ENCODE peak calls at places on chromosomes 6 and 20, in seven cellular contexts. One of them, this sample, is unnamed.

GRCh38 chr6:52304917-52305316 is 20.4 kb upstream of the MCM3 start:
- DNase-seq in CD8-positive, alpha-beta T cell: no peak
- DNase-seq in left ventricle myocardium inferior: no peak
- DNase-seq in spleen: no peak
- DNase-seq in neural progenitor cell: peak; percentile 34
- DNase-seq in adrenal gland: no peak
- DNase-seq in DND-41: no peak
- DNase-seq in this sample: no peak

GRCh38 chr6:11323666-11324452 is 91.4 kb upstream of the NEDD9 start:
- DNase-seq in left ventricle myocardium inferior: peak; percentile 29
- DNase-seq in DND-41: no peak
- DNase-seq in neural progenitor cell: no peak
- DNase-seq in CD8-positive, alpha-beta T cell: no peak
- DNase-seq in spleen: peak; percentile 88
- DNase-seq in adrenal gland: peak; percentile 66
- DNase-seq in this sample: no peak

GRCh38 chr6:149170564-149171452 is 146.7 kb upstream of the TAB2 start:
- DNase-seq in DND-41: no peak
- DNase-seq in CD8-positive, alpha-beta T cell: no peak
- DNase-seq in adrenal gland: no peak
- DNase-seq in left ventricle myocardium inferior: peak; percentile 21
- DNase-seq in neural progenitor cell: no peak
- DNase-seq in spleen: no peak
- DNase-seq in this sample: no peak

GRCh38 chr6:76578746-76579145 is 506.3 kb upstream of the IMPG1 start:
- DNase-seq in spleen: no peak
- DNase-seq in neural progenitor cell: no peak
- DNase-seq in left ventricle myocardium inferior: no peak
- DNase-seq in CD8-positive, alpha-beta T cell: no peak
- DNase-seq in DND-41: no peak
- DNase-seq in adrenal gland: no peak
- DNase-seq in this sample: no peak

GRCh38 chr6:37459981-37460800 is 27.2 kb downstream of the CMTR1 start:
- DNase-seq in left ventricle myocardium inferior: no peak
- DNase-seq in CD8-positive, alpha-beta T cell: no peak
- DNase-seq in DND-41: peak; percentile 39
- DNase-seq in adrenal gland: no peak
- DNase-seq in spleen: no peak
- DNase-seq in neural progenitor cell: peak; percentile 81
- DNase-seq in this sample: peak; percentile 87

GRCh38 chr6:89433637-89434499 is 916 bp downstream of the ANKRD6 start:
- DNase-seq in left ventricle myocardium inferior: peak; percentile 22
- DNase-seq in adrenal gland: no peak
- DNase-seq in spleen: peak; percentile 84
- DNase-seq in CD8-positive, alpha-beta T cell: peak; percentile 30
- DNase-seq in DND-41: no peak
- DNase-seq in neural progenitor cell: peak; percentile 47
- DNase-seq in this sample: peak; percentile 23

GRCh38 chr20:62299666-62300236 is 3.0 kb upstream of the ADRM1 start:
- DNase-seq in CD8-positive, alpha-beta T cell: no peak
- DNase-seq in spleen: no peak
- DNase-seq in neural progenitor cell: no peak
- DNase-seq in DND-41: no peak
- DNase-seq in left ventricle myocardium inferior: no peak
- DNase-seq in adrenal gland: no peak
- DNase-seq in this sample: no peak

GRCh38 chr6:45486739-45487138 is 109.0 kb upstream of the SUPT3H start:
- DNase-seq in left ventricle myocardium inferior: no peak
- DNase-seq in CD8-positive, alpha-beta T cell: no peak
- DNase-seq in neural progenitor cell: no peak
- DNase-seq in DND-41: no peak
- DNase-seq in spleen: no peak
- DNase-seq in adrenal gland: no peak
- DNase-seq in this sample: no peak

GRCh38 chr6:31607317-31607716 is 7.7 kb upstream of the AIF1 start:
- DNase-seq in spleen: no peak
- DNase-seq in DND-41: no peak
- DNase-seq in CD8-positive, alpha-beta T cell: no peak
- DNase-seq in neural progenitor cell: no peak
- DNase-seq in left ventricle myocardium inferior: no peak
- DNase-seq in adrenal gland: no peak
- DNase-seq in this sample: no peak

GRCh38 chr20:25867776-25868649 is 171.4 kb upstream of the ZNF337 start:
- DNase-seq in spleen: peak; percentile 86
- DNase-seq in neural progenitor cell: peak; percentile 86
- DNase-seq in DND-41: no peak
- DNase-seq in left ventricle myocardium inferior: peak; percentile 83
- DNase-seq in adrenal gland: peak; percentile 77
- DNase-seq in CD8-positive, alpha-beta T cell: peak; percentile 55
- DNase-seq in this sample: no peak

GRCh38 chr6:2562721-2563120 is 188.0 kb downstream of the MYLK4 start:
- DNase-seq in DND-41: no peak
- DNase-seq in left ventricle myocardium inferior: peak; percentile 35
- DNase-seq in CD8-positive, alpha-beta T cell: no peak
- DNase-seq in spleen: no peak
- DNase-seq in neural progenitor cell: no peak
- DNase-seq in adrenal gland: no peak
- DNase-seq in this sample: no peak

GRCh38 chr6:139778688-139779087 is 404.2 kb upstream of the CITED2 start:
- DNase-seq in CD8-positive, alpha-beta T cell: no peak
- DNase-seq in DND-41: no peak
- DNase-seq in spleen: no peak
- DNase-seq in adrenal gland: no peak
- DNase-seq in neural progenitor cell: peak; percentile 53
- DNase-seq in left ventricle myocardium inferior: no peak
- DNase-seq in this sample: peak; percentile 16

GRCh38 chr6:106509420-106510089 is 119.7 kb downstream of the RTN4IP1 start:
- DNase-seq in CD8-positive, alpha-beta T cell: peak; percentile 57
- DNase-seq in spleen: peak; percentile 83
- DNase-seq in adrenal gland: no peak
- DNase-seq in left ventricle myocardium inferior: no peak
- DNase-seq in DND-41: peak; percentile 74
- DNase-seq in neural progenitor cell: peak; percentile 77
- DNase-seq in this sample: peak; percentile 35

GRCh38 chr6:28866342-28867077 is 57.3 kb downstream of the TRIM27 start:
- DNase-seq in CD8-positive, alpha-beta T cell: peak; percentile 66
- DNase-seq in adrenal gland: peak; percentile 23
- DNase-seq in spleen: peak; percentile 93
- DNase-seq in neural progenitor cell: peak; percentile 83
- DNase-seq in DND-41: peak; percentile 84
- DNase-seq in left ventricle myocardium inferior: peak; percentile 62
- DNase-seq in this sample: peak; percentile 99

GRCh38 chr6:72864799-72865198 is 242.9 kb downstream of the KCNQ5 start:
- DNase-seq in CD8-positive, alpha-beta T cell: no peak
- DNase-seq in neural progenitor cell: no peak
- DNase-seq in spleen: no peak
- DNase-seq in adrenal gland: no peak
- DNase-seq in DND-41: no peak
- DNase-seq in left ventricle myocardium inferior: no peak
- DNase-seq in this sample: no peak

GRCh38 chr6:56938634-56939294 is 16.1 kb upstream of the BEND6 start:
- DNase-seq in neural progenitor cell: no peak
- DNase-seq in DND-41: no peak
- DNase-seq in adrenal gland: peak; percentile 94
- DNase-seq in CD8-positive, alpha-beta T cell: no peak
- DNase-seq in spleen: no peak
- DNase-seq in left ventricle myocardium inferior: no peak
- DNase-seq in this sample: no peak

GRCh38 chr20:62588458-62589149 is 53.7 kb upstream of the SLCO4A1 start:
- DNase-seq in spleen: no peak
- DNase-seq in neural progenitor cell: no peak
- DNase-seq in CD8-positive, alpha-beta T cell: no peak
- DNase-seq in DND-41: no peak
- DNase-seq in adrenal gland: no peak
- DNase-seq in left ventricle myocardium inferior: no peak
- DNase-seq in this sample: peak; percentile 25

GRCh38 chr20:50368813-50369224 is 141.4 kb upstream of the PTPN1 start:
- DNase-seq in spleen: no peak
- DNase-seq in neural progenitor cell: no peak
- DNase-seq in adrenal gland: no peak
- DNase-seq in DND-41: no peak
- DNase-seq in CD8-positive, alpha-beta T cell: no peak
- DNase-seq in left ventricle myocardium inferior: no peak
- DNase-seq in this sample: no peak

GRCh38 chr20:38970302-38970701 is 8.2 kb downstream of the DHX35 start:
- DNase-seq in CD8-positive, alpha-beta T cell: no peak
- DNase-seq in adrenal gland: no peak
- DNase-seq in left ventricle myocardium inferior: no peak
- DNase-seq in DND-41: no peak
- DNase-seq in neural progenitor cell: no peak
- DNase-seq in spleen: no peak
- DNase-seq in this sample: no peak

GRCh38 chr6:90288404-90288803 is 8.2 kb downstream of the BACH2 start:
- DNase-seq in adrenal gland: no peak
- DNase-seq in spleen: no peak
- DNase-seq in DND-41: no peak
- DNase-seq in left ventricle myocardium inferior: no peak
- DNase-seq in neural progenitor cell: peak; percentile 64
- DNase-seq in CD8-positive, alpha-beta T cell: no peak
- DNase-seq in this sample: peak; percentile 36

GRCh38 chr20:55882286-55882685 is 123.0 kb downstream of the CBLN4 start:
- DNase-seq in spleen: no peak
- DNase-seq in neural progenitor cell: no peak
- DNase-seq in adrenal gland: no peak
- DNase-seq in DND-41: no peak
- DNase-seq in left ventricle myocardium inferior: no peak
- DNase-seq in CD8-positive, alpha-beta T cell: no peak
- DNase-seq in this sample: no peak

GRCh38 chr20:55880361-55880760 is 125.0 kb downstream of the CBLN4 start:
- DNase-seq in CD8-positive, alpha-beta T cell: no peak
- DNase-seq in left ventricle myocardium inferior: no peak
- DNase-seq in DND-41: no peak
- DNase-seq in spleen: no peak
- DNase-seq in neural progenitor cell: no peak
- DNase-seq in adrenal gland: no peak
- DNase-seq in this sample: no peak

GRCh38 chr20:55882922-55883321 is 122.4 kb downstream of the CBLN4 start:
- DNase-seq in spleen: no peak
- DNase-seq in adrenal gland: no peak
- DNase-seq in neural progenitor cell: no peak
- DNase-seq in CD8-positive, alpha-beta T cell: no peak
- DNase-seq in left ventricle myocardium inferior: no peak
- DNase-seq in DND-41: no peak
- DNase-seq in this sample: no peak

GRCh38 chr20:55881204-55881603 is 124.1 kb downstream of the CBLN4 start:
- DNase-seq in CD8-positive, alpha-beta T cell: no peak
- DNase-seq in spleen: no peak
- DNase-seq in DND-41: no peak
- DNase-seq in left ventricle myocardium inferior: no peak
- DNase-seq in adrenal gland: no peak
- DNase-seq in neural progenitor cell: no peak
- DNase-seq in this sample: no peak
- H3K9me3 ChIP-seq in CD8-positive, alpha-beta T cell: no peaks in the 10 kb centered on the region
- H3K9me3 ChIP-seq in spleen: peaks cover 2% of the 10 kb centered on the region
- H3K9me3 ChIP-seq in DND-41: no peaks in the 10 kb centered on the region
- H3K9me3 ChIP-seq in left ventricle myocardium inferior: no peaks in the 10 kb centered on the region
- H3K9me3 ChIP-seq in adrenal gland: no peaks in the 10 kb centered on the region
- H3K9me3 ChIP-seq in neural progenitor cell: peaks cover 13% of the 10 kb centered on the region
- H3K9me3 ChIP-seq in this sample: no peaks in the 10 kb centered on the region

DNA sequence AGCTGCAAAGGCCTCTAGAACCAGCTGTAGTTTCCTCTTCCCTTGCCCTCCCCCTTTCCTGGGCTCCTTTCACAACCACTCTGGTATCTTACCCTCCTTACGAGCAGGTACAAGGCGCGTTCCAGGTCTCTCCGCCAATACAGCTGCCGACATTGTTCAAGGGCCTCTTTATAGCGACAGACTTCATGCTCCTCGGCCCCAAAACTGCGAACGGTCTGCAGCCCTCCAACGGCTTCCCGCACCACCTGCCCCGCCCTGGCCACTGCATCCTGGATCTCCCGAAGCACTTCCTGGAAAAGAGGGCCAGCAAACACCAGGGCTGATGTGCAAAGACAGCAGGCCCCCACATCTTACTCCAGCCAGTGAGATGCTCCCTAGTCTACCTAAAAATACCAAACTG is 6.0 kb downstream of the TAP2 start:
- DNase-seq in CD8-positive, alpha-beta T cell: no peak
- DNase-seq in neural progenitor cell: no peak
- DNase-seq in adrenal gland: no peak
- DNase-seq in left ventricle myocardium inferior: no peak
- DNase-seq in DND-41: no peak
- DNase-seq in spleen: no peak
- DNase-seq in this sample: no peak
- TF ChIP-seq CTCF in CD8-positive, alpha-beta T cell: no peak
- TF ChIP-seq CTCF in neural progenitor cell: no peak
- TF ChIP-seq CTCF in adrenal gland: no peak
- TF ChIP-seq CTCF in left ventricle myocardium inferior: no peak
- TF ChIP-seq CTCF in DND-41: no peak
- TF ChIP-seq CTCF in spleen: no peak
- TF ChIP-seq CTCF in this sample: no peak

DNA sequence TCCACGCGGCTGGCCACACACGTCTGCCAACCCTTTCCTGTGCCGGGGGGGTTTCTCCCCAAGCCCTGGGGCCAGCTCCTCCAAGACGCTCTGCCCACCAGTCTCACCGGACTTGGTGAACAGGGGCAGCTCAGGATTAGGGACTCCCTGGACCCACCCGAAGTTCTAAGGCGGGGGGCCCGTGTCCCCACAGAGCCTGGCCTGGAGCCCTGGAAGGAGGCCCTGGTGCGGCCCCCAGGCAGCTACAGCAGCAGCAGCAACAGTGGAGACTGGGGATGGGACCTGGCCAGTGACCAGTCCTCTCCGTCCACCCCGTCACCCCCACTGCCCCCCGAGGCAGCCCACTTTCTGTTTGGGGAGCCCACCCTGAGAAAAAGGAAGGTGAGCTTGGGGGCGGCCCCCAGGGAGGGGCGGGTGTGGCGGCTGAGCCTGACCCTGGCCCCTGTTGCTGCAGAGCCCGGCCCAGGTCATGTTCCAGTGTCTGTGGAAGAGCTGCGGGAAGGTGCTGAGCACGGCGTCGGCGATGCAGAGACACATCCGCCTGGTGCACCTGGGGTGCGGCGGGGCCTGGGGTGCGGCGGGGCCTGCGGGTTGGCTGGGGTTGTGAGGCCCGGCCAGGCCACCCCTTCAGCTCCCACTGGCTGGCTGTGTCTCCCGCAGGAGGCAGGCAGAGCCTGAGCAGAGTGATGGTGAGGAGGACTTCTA is 2.3 kb downstream of the SLC2A4RG start:
- DNase-seq in adrenal gland: peak; percentile 43
- DNase-seq in DND-41: no peak
- DNase-seq in CD8-positive, alpha-beta T cell: no peak
- DNase-seq in left ventricle myocardium inferior: no peak
- DNase-seq in neural progenitor cell: no peak
- DNase-seq in spleen: peak; percentile 79
- DNase-seq in this sample: no peak
- H3K4me3 ChIP-seq in adrenal gland: peak overlapping the region; percentile 83
- H3K4me3 ChIP-seq in DND-41: no peak overlapping the region
- H3K4me3 ChIP-seq in CD8-positive, alpha-beta T cell: peak overlapping the region; percentile 68
- H3K4me3 ChIP-seq in left ventricle myocardium inferior: peak overlapping the region; percentile 81
- H3K4me3 ChIP-seq in neural progenitor cell: peak overlapping the region; percentile 90
- H3K4me3 ChIP-seq in spleen: peak overlapping the region; percentile 90
- H3K4me3 ChIP-seq in this sample: no peak overlapping the region

DNA sequence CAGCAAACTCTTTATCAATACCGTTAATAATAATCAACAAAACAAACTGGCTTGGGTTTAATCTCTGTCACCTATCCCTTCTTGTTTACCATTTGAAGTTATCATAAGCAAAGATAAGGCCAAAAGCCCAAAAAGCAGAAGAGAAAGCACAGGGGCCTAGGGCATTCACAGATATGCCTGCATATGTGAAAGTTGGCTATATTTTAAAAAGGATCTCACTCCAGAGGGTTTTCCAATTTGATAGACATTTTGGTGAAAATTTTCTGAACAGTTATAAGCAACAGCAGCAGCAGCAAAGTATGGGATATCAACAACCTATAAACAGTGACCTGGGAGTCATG is 101.1 kb downstream of the ATXN1 start:
- DNase-seq in spleen: no peak
- DNase-seq in neural progenitor cell: no peak
- DNase-seq in DND-41: no peak
- DNase-seq in left ventricle myocardium inferior: no peak
- DNase-seq in CD8-positive, alpha-beta T cell: no peak
- DNase-seq in adrenal gland: no peak
- DNase-seq in this sample: no peak
- H3K9me3 ChIP-seq in spleen: peaks cover 7% of the 10 kb centered on the region
- H3K9me3 ChIP-seq in neural progenitor cell: no peaks in the 10 kb centered on the region
- H3K9me3 ChIP-seq in DND-41: peaks cover 6% of the 10 kb centered on the region
- H3K9me3 ChIP-seq in left ventricle myocardium inferior: peaks cover 10% of the 10 kb centered on the region
- H3K9me3 ChIP-seq in CD8-positive, alpha-beta T cell: no peaks in the 10 kb centered on the region
- H3K9me3 ChIP-seq in adrenal gland: no peaks in the 10 kb centered on the region
- H3K9me3 ChIP-seq in this sample: no peaks in the 10 kb centered on the region